ENCODE peak calls at places on chromosomes 7 and 10, in four cellular contexts. S, D, C and Q are unnamed samples.

GRCh38 chr7:107559864-107560263 is 3.9 kb downstream of the COG5 start:
- DNase-seq in C (peak), D (peak), S (no peak), Q (peak)

GRCh38 chr10:73625004-73625883 is 16.0 kb downstream of the MYOZ1 start:
- DNase-seq in S (peak), C (peak), D (peak), Q (no peak)

GRCh38 chr10:102782698-102783540 is 39.2 kb downstream of the WBP1L start:
- DNase-seq in C (peak), S (no peak), D (no peak), Q (peak)

GRCh38 chr10:26939290-26939956 is 78.7 kb upstream of the ABI1 start:
- DNase-seq in S (no peak), D (no peak), C (no peak), Q (no peak)

GRCh38 chr7:151433721-151434400 is 6.1 kb downstream of the CRYGN start:
- DNase-seq in D (no peak), C (no peak), S (no peak), Q (no peak)

GRCh38 chr7:112383671-112384417 is 66.4 kb upstream of the IFRD1 start:
- DNase-seq in D (no peak), C (peak), S (no peak), Q (no peak)

GRCh38 chr7:934469-935320 is 19.8 kb downstream of the ADAP1 start:
- DNase-seq in D (no peak), C (no peak), S (no peak), Q (no peak)

GRCh38 chr7:39656415-39656814 is 33.0 kb downstream of the RALA start:
- DNase-seq in S (no peak), D (no peak), C (no peak), Q (no peak)

GRCh38 chr10:126650164-126650563 is 20.3 kb downstream of the C10orf90 start:
- DNase-seq in S (no peak), C (no peak), D (no peak), Q (no peak)

GRCh38 chr10:125928928-125929585 is 32.7 kb downstream of the FANK1 start:
- DNase-seq in C (no peak), D (no peak), S (no peak), Q (no peak)

GRCh38 chr7:140008755-140009610 is 53.8 kb downstream of the PARP12 start:
- DNase-seq in S (no peak), C (no peak), D (no peak), Q (no peak)

GRCh38 chr7:155545348-155545747 is 1.0 kb downstream of the CNPY1 start:
- DNase-seq in C (no peak), D (no peak), S (no peak), Q (no peak)

GRCh38 chr7:96330193-96330592 is 8.3 kb upstream of the SLC25A13 start:
- DNase-seq in C (no peak), S (no peak), D (no peak), Q (no peak)

GRCh38 chr10:77713506-77714280 is 76.1 kb upstream of the KCNMA1 start:
- DNase-seq in D (no peak), C (no peak), S (no peak), Q (no peak)